ENCODE peak calls at places on chromosomes 5 and 9, in eight cellular contexts. One of them, this sample, is unnamed.

GRCh38 chr9:122005597-122005996 is 87.5 kb downstream of the TTLL11 start:
- DNase-seq in lower lobe of right lung: no peak
- DNase-seq in IMR-90: peak; percentile 41
- DNase-seq in breast epithelium: no peak
- DNase-seq in fibroblast of lung: peak; percentile 13
- DNase-seq in left ventricle myocardium inferior: no peak
- DNase-seq in mucosa of descending colon: peak; percentile 51
- DNase-seq in body of pancreas: no peak
- DNase-seq in this sample: no peak

GRCh38 chr9:7382365-7382764 is 417.2 kb downstream of the DMAC1 start:
- DNase-seq in lower lobe of right lung: no peak
- DNase-seq in body of pancreas: no peak
- DNase-seq in IMR-90: no peak
- DNase-seq in breast epithelium: no peak
- DNase-seq in mucosa of descending colon: no peak
- DNase-seq in fibroblast of lung: no peak
- DNase-seq in left ventricle myocardium inferior: no peak
- DNase-seq in this sample: no peak

GRCh38 chr5:124651663-124652513 is 94.6 kb downstream of the ZNF608 start:
- DNase-seq in lower lobe of right lung: peak; percentile 81
- DNase-seq in body of pancreas: peak; percentile 89
- DNase-seq in mucosa of descending colon: peak; percentile 84
- DNase-seq in left ventricle myocardium inferior: peak; percentile 86
- DNase-seq in fibroblast of lung: peak; percentile 82
- DNase-seq in IMR-90: no peak
- DNase-seq in breast epithelium: peak; percentile 71
- DNase-seq in this sample: peak; percentile 75

GRCh38 chr5:14920121-14920520 is 48.5 kb upstream of the ANKH start:
- DNase-seq in left ventricle myocardium inferior: no peak
- DNase-seq in lower lobe of right lung: no peak
- DNase-seq in IMR-90: peak; percentile 33
- DNase-seq in mucosa of descending colon: no peak
- DNase-seq in fibroblast of lung: peak; percentile 41
- DNase-seq in breast epithelium: no peak
- DNase-seq in body of pancreas: no peak
- DNase-seq in this sample: no peak

GRCh38 chr9:108478431-108478837 is 377.4 kb downstream of the ACTL7B start:
- DNase-seq in body of pancreas: no peak
- DNase-seq in mucosa of descending colon: peak; percentile 45
- DNase-seq in fibroblast of lung: peak; percentile 97
- DNase-seq in breast epithelium: no peak
- DNase-seq in left ventricle myocardium inferior: no peak
- DNase-seq in IMR-90: peak; percentile 90
- DNase-seq in lower lobe of right lung: no peak
- DNase-seq in this sample: no peak

GRCh38 chr5:42970636-42971559 is 69.2 kb downstream of the ANXA2R start:
- DNase-seq in IMR-90: no peak
- DNase-seq in left ventricle myocardium inferior: peak; percentile 31
- DNase-seq in mucosa of descending colon: no peak
- DNase-seq in breast epithelium: no peak
- DNase-seq in lower lobe of right lung: no peak
- DNase-seq in body of pancreas: no peak
- DNase-seq in fibroblast of lung: peak; percentile 10
- DNase-seq in this sample: no peak

GRCh38 chr5:107705390-107706014 is 34.8 kb upstream of the EFNA5 start:
- DNase-seq in body of pancreas: no peak
- DNase-seq in left ventricle myocardium inferior: no peak
- DNase-seq in mucosa of descending colon: no peak
- DNase-seq in lower lobe of right lung: no peak
- DNase-seq in fibroblast of lung: peak; percentile 80
- DNase-seq in breast epithelium: no peak
- DNase-seq in IMR-90: peak; percentile 77
- DNase-seq in this sample: no peak

GRCh38 chr5:18000744-18001143 is 366.5 kb downstream of the TAF11L14 start:
- DNase-seq in left ventricle myocardium inferior: no peak
- DNase-seq in fibroblast of lung: no peak
- DNase-seq in lower lobe of right lung: no peak
- DNase-seq in body of pancreas: no peak
- DNase-seq in IMR-90: no peak
- DNase-seq in breast epithelium: no peak
- DNase-seq in mucosa of descending colon: no peak
- DNase-seq in this sample: no peak

GRCh38 chr5:151123897-151124751 is 33.5 kb downstream of the ANXA6 start:
- DNase-seq in left ventricle myocardium inferior: peak; percentile 58
- DNase-seq in lower lobe of right lung: no peak
- DNase-seq in fibroblast of lung: peak; percentile 36
- DNase-seq in body of pancreas: peak; percentile 86
- DNase-seq in breast epithelium: peak; percentile 76
- DNase-seq in IMR-90: peak; percentile 39
- DNase-seq in mucosa of descending colon: no peak
- DNase-seq in this sample: peak; percentile 70

GRCh38 chr9:37405350-37405749 is 17.1 kb upstream of the GRHPR start:
- DNase-seq in breast epithelium: no peak
- DNase-seq in body of pancreas: no peak
- DNase-seq in fibroblast of lung: peak; percentile 29
- DNase-seq in mucosa of descending colon: no peak
- DNase-seq in IMR-90: no peak
- DNase-seq in left ventricle myocardium inferior: no peak
- DNase-seq in lower lobe of right lung: no peak
- DNase-seq in this sample: no peak

GRCh38 chr9:37408933-37409710 is 13.4 kb upstream of the GRHPR start:
- DNase-seq in left ventricle myocardium inferior: no peak
- DNase-seq in IMR-90: no peak
- DNase-seq in lower lobe of right lung: no peak
- DNase-seq in breast epithelium: no peak
- DNase-seq in fibroblast of lung: no peak
- DNase-seq in body of pancreas: no peak
- DNase-seq in mucosa of descending colon: peak; percentile 37
- DNase-seq in this sample: peak; percentile 97

GRCh38 chr9:37406603-37407401 is 15.7 kb upstream of the GRHPR start:
- DNase-seq in left ventricle myocardium inferior: no peak
- DNase-seq in mucosa of descending colon: no peak
- DNase-seq in body of pancreas: peak; percentile 87
- DNase-seq in breast epithelium: no peak
- DNase-seq in IMR-90: no peak
- DNase-seq in fibroblast of lung: no peak
- DNase-seq in lower lobe of right lung: no peak
- DNase-seq in this sample: no peak

GRCh38 chr9:37405764-37406380 is 16.6 kb upstream of the GRHPR start:
- DNase-seq in IMR-90: no peak
- DNase-seq in left ventricle myocardium inferior: no peak
- DNase-seq in fibroblast of lung: no peak
- DNase-seq in breast epithelium: no peak
- DNase-seq in mucosa of descending colon: no peak
- DNase-seq in body of pancreas: no peak
- DNase-seq in lower lobe of right lung: no peak
- DNase-seq in this sample: no peak

DNA sequence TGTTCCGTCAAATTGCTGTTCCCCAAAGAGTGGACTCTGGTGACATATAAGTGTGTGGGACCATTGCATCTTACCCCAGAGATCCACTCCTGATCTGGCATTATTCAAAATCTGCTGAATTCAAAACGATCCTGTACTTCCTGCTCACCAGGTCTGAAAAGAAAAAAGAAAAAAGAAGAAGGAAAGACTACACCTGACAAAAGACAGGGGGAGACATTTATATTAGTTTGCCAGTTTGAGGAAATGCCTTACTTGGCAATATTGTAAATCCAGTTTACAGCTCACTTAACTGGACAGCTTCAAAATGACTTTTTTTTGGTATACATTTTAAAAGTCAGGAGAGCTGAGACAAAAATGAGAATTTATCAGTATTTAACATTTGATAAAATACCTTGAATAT is 15.0 kb upstream of the GRHPR start:
- DNase-seq in breast epithelium: no peak
- DNase-seq in fibroblast of lung: no peak
- DNase-seq in lower lobe of right lung: no peak
- DNase-seq in left ventricle myocardium inferior: no peak
- DNase-seq in mucosa of descending colon: no peak
- DNase-seq in IMR-90: no peak
- DNase-seq in body of pancreas: no peak
- DNase-seq in this sample: no peak
- TF ChIP-seq CTCF in breast epithelium: no peak
- TF ChIP-seq CTCF in fibroblast of lung: no peak
- TF ChIP-seq CTCF in lower lobe of right lung: no peak
- TF ChIP-seq CTCF in left ventricle myocardium inferior: no peak
- TF ChIP-seq CTCF in mucosa of descending colon: no peak
- TF ChIP-seq CTCF in IMR-90: peak; percentile 21
- TF ChIP-seq CTCF in body of pancreas: no peak
- TF ChIP-seq CTCF in this sample: peak; percentile 22

DNA sequence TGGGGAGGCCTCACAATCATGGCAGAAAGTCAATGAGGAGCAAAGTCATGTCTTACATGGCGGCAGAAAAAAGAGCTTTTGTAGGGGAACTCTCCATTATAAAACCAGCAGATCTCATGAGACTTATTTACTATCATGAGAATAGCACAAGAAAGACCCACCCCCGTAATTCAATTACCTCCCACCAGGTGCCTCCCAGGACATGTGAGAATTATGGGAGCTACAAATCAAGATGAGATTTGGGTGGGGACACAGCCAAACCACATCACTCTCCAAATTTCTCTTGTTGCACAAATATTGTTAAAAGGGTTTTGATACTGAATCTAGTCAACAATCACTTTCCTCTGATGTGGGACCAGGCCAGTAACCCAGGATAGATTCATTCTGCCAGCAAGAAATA is 1176.1 kb downstream of the CDH9 start:
- DNase-seq in lower lobe of right lung: no peak
- DNase-seq in fibroblast of lung: no peak
- DNase-seq in body of pancreas: no peak
- DNase-seq in breast epithelium: no peak
- DNase-seq in left ventricle myocardium inferior: no peak
- DNase-seq in IMR-90: no peak
- DNase-seq in mucosa of descending colon: no peak
- DNase-seq in this sample: no peak
- H3K9me3 ChIP-seq in lower lobe of right lung: no peaks in the 10 kb centered on the region
- H3K9me3 ChIP-seq in fibroblast of lung: no peaks in the 10 kb centered on the region
- H3K9me3 ChIP-seq in body of pancreas: no peaks in the 10 kb centered on the region
- H3K9me3 ChIP-seq in breast epithelium: no peaks in the 10 kb centered on the region
- H3K9me3 ChIP-seq in left ventricle myocardium inferior: peaks cover 9% of the 10 kb centered on the region
- H3K9me3 ChIP-seq in IMR-90: peaks cover 6% of the 10 kb centered on the region
- H3K9me3 ChIP-seq in mucosa of descending colon: peaks cover 45% of the 10 kb centered on the region
- H3K9me3 ChIP-seq in this sample: peaks cover 3% of the 10 kb centered on the region

GRCh38 chr9:22446950-22447606 is 454 bp downstream of the DMRTA1 start:
- DNase-seq in breast epithelium: no peak
- DNase-seq in IMR-90: peak; percentile 20
- DNase-seq in lower lobe of right lung: peak; percentile 79
- DNase-seq in mucosa of descending colon: peak; percentile 72
- DNase-seq in fibroblast of lung: peak; percentile 58
- DNase-seq in left ventricle myocardium inferior: peak; percentile 58
- DNase-seq in body of pancreas: peak; percentile 80
- DNase-seq in this sample: peak; percentile 83
- TF ChIP-seq CTCF in breast epithelium: no peak
- TF ChIP-seq CTCF in IMR-90: peak; percentile 8
- TF ChIP-seq CTCF in lower lobe of right lung: peak; percentile 22
- TF ChIP-seq CTCF in mucosa of descending colon: no peak
- TF ChIP-seq CTCF in fibroblast of lung: no peak
- TF ChIP-seq CTCF in left ventricle myocardium inferior: peak; percentile 24
- TF ChIP-seq CTCF in body of pancreas: no peak
- TF ChIP-seq CTCF in this sample: no peak

GRCh38 chr5:141373673-141374317 is at the start of gene PCDHGA6:
- DNase-seq in IMR-90: peak; percentile 58
- DNase-seq in body of pancreas: no peak
- DNase-seq in breast epithelium: no peak
- DNase-seq in mucosa of descending colon: no peak
- DNase-seq in left ventricle myocardium inferior: no peak
- DNase-seq in lower lobe of right lung: no peak
- DNase-seq in fibroblast of lung: peak; percentile 25
- DNase-seq in this sample: no peak
- H3K9me3 ChIP-seq in IMR-90: peaks cover 61% of the 10 kb centered on the region
- H3K9me3 ChIP-seq in body of pancreas: peaks cover 81% of the 10 kb centered on the region
- H3K9me3 ChIP-seq in breast epithelium: peaks cover 99% of the 10 kb centered on the region
- H3K9me3 ChIP-seq in mucosa of descending colon: peaks cover 88% of the 10 kb centered on the region
- H3K9me3 ChIP-seq in left ventricle myocardium inferior: peaks cover 98% of the 10 kb centered on the region
- H3K9me3 ChIP-seq in lower lobe of right lung: peaks cover 80% of the 10 kb centered on the region
- H3K9me3 ChIP-seq in fibroblast of lung: peaks cover 2% of the 10 kb centered on the region
- H3K9me3 ChIP-seq in this sample: peaks cover 70% of the 10 kb centered on the region

GRCh38 chr9:12667892-12668291 is 25.3 kb upstream of the TYRP1 start:
- DNase-seq in left ventricle myocardium inferior: no peak
- DNase-seq in body of pancreas: no peak
- DNase-seq in mucosa of descending colon: no peak
- DNase-seq in IMR-90: no peak
- DNase-seq in lower lobe of right lung: no peak
- DNase-seq in fibroblast of lung: no peak
- DNase-seq in breast epithelium: no peak
- DNase-seq in this sample: no peak

GRCh38 chr9:12666813-12667212 is 26.4 kb upstream of the TYRP1 start:
- DNase-seq in breast epithelium: no peak
- DNase-seq in body of pancreas: no peak
- DNase-seq in mucosa of descending colon: no peak
- DNase-seq in left ventricle myocardium inferior: no peak
- DNase-seq in lower lobe of right lung: no peak
- DNase-seq in fibroblast of lung: no peak
- DNase-seq in IMR-90: no peak
- DNase-seq in this sample: no peak
- TF ChIP-seq CTCF in breast epithelium: no peak
- TF ChIP-seq CTCF in body of pancreas: no peak
- TF ChIP-seq CTCF in mucosa of descending colon: no peak
- TF ChIP-seq CTCF in left ventricle myocardium inferior: no peak
- TF ChIP-seq CTCF in lower lobe of right lung: no peak
- TF ChIP-seq CTCF in fibroblast of lung: no peak
- TF ChIP-seq CTCF in IMR-90: peak; percentile 18
- TF ChIP-seq CTCF in this sample: no peak

DNA sequence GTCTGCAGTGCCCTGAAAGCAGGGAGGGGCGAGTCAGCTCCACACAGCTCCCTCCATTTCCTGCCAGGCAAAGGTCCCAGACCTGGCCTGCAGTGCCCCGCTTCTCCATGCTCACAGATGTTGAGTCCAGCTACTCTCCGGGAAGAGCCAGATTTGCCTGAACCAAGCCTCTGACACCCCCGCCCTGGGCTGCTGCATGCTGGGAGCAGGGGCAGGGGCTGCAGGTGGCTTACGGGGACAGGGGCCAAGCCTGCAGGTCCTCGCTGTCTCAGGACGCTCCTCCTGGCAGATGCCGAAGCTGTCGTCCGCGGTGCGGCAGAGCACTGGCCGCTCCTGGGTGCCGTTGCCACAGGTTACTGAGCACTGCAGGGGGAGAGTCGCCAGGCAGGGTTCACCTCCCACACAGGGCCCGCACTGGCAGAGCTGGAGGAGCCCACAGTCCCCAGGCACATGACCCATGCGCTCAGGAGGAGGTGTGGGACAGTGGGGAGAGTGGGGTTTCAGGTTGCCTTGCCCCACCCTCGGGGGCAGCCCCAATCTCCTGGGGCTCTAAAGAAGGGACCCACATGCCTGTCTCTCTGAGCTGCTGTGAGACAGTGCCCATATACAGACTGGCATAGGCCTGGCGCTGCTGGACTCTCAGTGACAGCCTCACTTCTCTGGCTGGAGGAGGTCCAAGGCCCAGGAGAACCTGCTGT is 62.4 kb downstream of the ZNF354C start:
- DNase-seq in mucosa of descending colon: no peak
- DNase-seq in IMR-90: no peak
- DNase-seq in fibroblast of lung: no peak
- DNase-seq in body of pancreas: no peak
- DNase-seq in lower lobe of right lung: peak; percentile 32
- DNase-seq in breast epithelium: peak; percentile 19
- DNase-seq in left ventricle myocardium inferior: no peak
- DNase-seq in this sample: no peak
- H3K9me3 ChIP-seq in mucosa of descending colon: peaks cover 42% of the 10 kb centered on the region
- H3K9me3 ChIP-seq in IMR-90: no peaks in the 10 kb centered on the region
- H3K9me3 ChIP-seq in fibroblast of lung: no peaks in the 10 kb centered on the region
- H3K9me3 ChIP-seq in body of pancreas: no peaks in the 10 kb centered on the region
- H3K9me3 ChIP-seq in lower lobe of right lung: no peaks in the 10 kb centered on the region
- H3K9me3 ChIP-seq in breast epithelium: peaks cover 15% of the 10 kb centered on the region
- H3K9me3 ChIP-seq in left ventricle myocardium inferior: peaks cover 26% of the 10 kb centered on the region
- H3K9me3 ChIP-seq in this sample: no peaks in the 10 kb centered on the region